ENCODE peak calls at places on chromosomes 11 and 22, in eight cellular contexts. D is tibial artery; X is Peyer's patch; E is CD8-positive, alpha-beta memory T cell; A is naive thymus-derived CD4-positive, alpha-beta T cell; W is HCT116; G is lung; B is colonic mucosa. F is an unnamed sample.
A peak's percentile ranks its signal among the peaks of the same experiment; 100 is the strongest.

GRCh38 chr22:38335077-38335476 is 17.8 kb upstream of the CSNK1E start:
- DNase-seq in B (no peak), G (no peak), E (no peak), W (no peak), A (no peak), D (no peak), X (no peak), F (no peak)

GRCh38 chr22:19937616-19938473 is 3.7 kb upstream of the COMT start:
- DNase-seq in B (no peak), D (no peak), W (no peak), X (no peak), E (no peak), G (no peak), A (no peak), F (no peak)

GRCh38 chr11:85759915-85760314 is 51.0 kb downstream of the SYTL2 start:
- DNase-seq in A (no peak), W (peak; percentile 34), X (no peak), B (no peak), D (no peak), G (no peak), E (no peak), F (no peak)

GRCh38 chr22:44711236-44711560 is 9.2 kb downstream of the PRR5 start:
- DNase-seq in D (no peak), G (no peak), B (no peak), A (no peak), X (no peak), W (no peak), E (no peak), F (no peak)

GRCh38 chr11:79488286-79488685 is 47.5 kb upstream of the TENM4 start:
- DNase-seq in D (no peak), G (no peak), X (no peak), A (no peak), B (no peak), E (no peak), W (no peak), F (no peak)

GRCh38 chr11:117641008-117641915 is 155.8 kb downstream of the DSCAML1 start:
- DNase-seq in D (no peak), W (no peak), E (no peak), B (no peak), G (no peak), A (no peak), X (no peak), F (no peak)

GRCh38 chr11:74721479-74721835 is 9.8 kb downstream of the CHRDL2 start:
- DNase-seq in W (no peak), A (no peak), D (no peak), X (no peak), G (no peak), E (no peak), B (no peak), F (no peak)

GRCh38 chr11:80297808-80298460 is 857.1 kb upstream of the TENM4 start:
- DNase-seq in E (no peak), W (no peak), X (no peak), A (no peak), D (no peak), G (no peak), B (no peak), F (no peak)

GRCh38 chr11:71991494-71991893 is 7.2 kb upstream of the IL18BP start:
- DNase-seq in E (no peak), G (no peak), B (no peak), W (no peak), D (no peak), A (no peak), X (no peak), F (no peak)

GRCh38 chr11:133896642-133897330 is 51.5 kb upstream of the SPATA19 start:
- DNase-seq in A (no peak), E (no peak), B (no peak), D (no peak), G (no peak), W (no peak), X (peak; percentile 12), F (no peak)

GRCh38 chr11:133897331-133897650 is 52.0 kb upstream of the SPATA19 start:
- DNase-seq in X (peak; percentile 34), A (no peak), B (no peak), E (no peak), W (no peak), G (no peak), D (no peak), F (no peak)

GRCh38 chr11:133894956-133895549 is 49.7 kb upstream of the SPATA19 start:
- DNase-seq in B (no peak), A (no peak), E (no peak), W (no peak), D (no peak), G (no peak), X (peak; percentile 9), F (no peak)

GRCh38 chr11:133895551-133895950 is 50.2 kb upstream of the SPATA19 start:
- DNase-seq in W (no peak), D (no peak), E (no peak), X (peak; percentile 19), B (no peak), A (no peak), G (no peak), F (no peak)

DNA sequence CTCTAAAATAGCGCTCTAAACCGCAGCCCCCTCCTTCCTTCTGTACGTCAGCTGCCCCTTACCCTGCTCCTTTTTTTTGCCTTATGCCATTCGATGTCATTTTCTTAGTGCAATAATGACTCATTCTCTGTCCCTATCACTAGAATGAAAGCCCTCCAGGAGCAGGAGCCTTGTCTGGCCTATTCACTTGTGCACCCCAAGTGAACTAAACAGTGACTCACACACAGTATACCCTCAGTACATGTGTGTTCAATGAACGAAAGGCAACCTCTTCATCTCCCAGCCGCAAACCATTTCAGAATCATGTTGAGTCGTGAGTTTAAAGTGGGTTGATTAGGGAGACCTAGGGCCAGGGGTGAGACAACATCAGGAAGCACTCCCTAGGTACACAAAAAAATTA is 50.7 kb upstream of the SPATA19 start:
- DNase-seq in G (no peak), W (no peak), A (no peak), E (no peak), B (no peak), X (no peak), D (no peak), F (no peak)
- H3K27ac ChIP-seq in G (no peak overlapping the region), W (no peak overlapping the region), A (no peak overlapping the region), E (no peak overlapping the region), B (no peak overlapping the region), X (no peak overlapping the region), D (no peak overlapping the region), F (no peak overlapping the region)

DNA sequence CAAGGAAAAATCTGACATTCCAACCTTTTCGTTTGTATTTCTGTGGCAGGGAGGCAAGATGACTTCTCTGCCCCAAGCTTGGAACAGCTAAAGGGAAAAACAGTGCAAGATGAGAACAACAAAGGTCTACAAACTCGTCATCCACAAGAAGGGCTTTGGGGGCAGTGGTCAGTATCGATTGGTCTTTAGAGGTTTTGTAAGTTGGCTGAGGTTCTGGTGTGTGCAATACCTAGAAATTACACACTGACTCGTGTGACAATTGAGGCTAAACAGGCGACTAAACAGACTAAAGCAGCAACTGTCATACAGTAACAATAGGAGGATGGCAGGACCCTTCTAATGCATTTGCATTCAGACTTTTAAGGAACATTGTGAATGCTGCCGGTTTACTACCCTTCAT is 994 bp downstream of the DEPDC5 start:
- DNase-seq in G (no peak), W (no peak), B (no peak), A (no peak), X (no peak), D (no peak), E (no peak), F (no peak)
- H3K4me3 ChIP-seq in G (no peak overlapping the region), W (peak overlapping the region; percentile 65), B (peak overlapping the region; percentile 82), A (peak overlapping the region; percentile 65), X (no peak overlapping the region), D (peak overlapping the region; percentile 83), E (peak overlapping the region; percentile 70), F (peak overlapping the region; percentile 90)

GRCh38 chr11:67288452-67289225 is 464 bp upstream of the ANKRD13D start:
- DNase-seq in B (peak; percentile 87), X (peak; percentile 87), D (peak; percentile 91), G (peak; percentile 92), W (peak; percentile 54), A (peak; percentile 85), E (peak; percentile 86), F (peak; percentile 91)
- H3K4me1 ChIP-seq in B (peaks cover 15% of the 10 kb centered on the region), X (peaks cover 4% of the 10 kb centered on the region), D (peaks cover 39% of the 10 kb centered on the region), G (no peaks in the 10 kb centered on the region), W (peaks cover 29% of the 10 kb centered on the region), A (peaks cover 54% of the 10 kb centered on the region), E (peaks cover 71% of the 10 kb centered on the region), F (peaks cover 73% of the 10 kb centered on the region)

GRCh38 chr11:8839306-8839956 is 71.6 kb upstream of the AKIP1 start:
- DNase-seq in D (no peak), W (no peak), X (no peak), G (no peak), A (no peak), E (no peak), B (no peak), F (no peak)
- H3K27ac ChIP-seq in D (no peak overlapping the region), W (no peak overlapping the region), X (no peak overlapping the region), G (peak overlapping the region; percentile 50), A (no peak overlapping the region), E (no peak overlapping the region), B (peak overlapping the region; percentile 60), F (no peak overlapping the region)

GRCh38 chr11:133661867-133662266 is 129.6 kb upstream of the OPCML start:
- DNase-seq in B (no peak), E (no peak), A (no peak), X (no peak), D (no peak), W (no peak), G (no peak), F (no peak)

GRCh38 chr11:133660202-133660568 is 127.9 kb upstream of the OPCML start:
- DNase-seq in A (no peak), D (no peak), W (no peak), X (no peak), G (no peak), E (no peak), B (no peak), F (no peak)

GRCh38 chr11:133663135-133663534 is 130.8 kb upstream of the OPCML start:
- DNase-seq in W (no peak), A (no peak), X (no peak), D (no peak), E (no peak), B (no peak), G (no peak), F (no peak)

GRCh38 chr11:133656100-133656635 is 123.9 kb upstream of the OPCML start:
- DNase-seq in X (no peak), B (no peak), E (no peak), A (no peak), W (no peak), D (no peak), G (no peak), F (no peak)

DNA sequence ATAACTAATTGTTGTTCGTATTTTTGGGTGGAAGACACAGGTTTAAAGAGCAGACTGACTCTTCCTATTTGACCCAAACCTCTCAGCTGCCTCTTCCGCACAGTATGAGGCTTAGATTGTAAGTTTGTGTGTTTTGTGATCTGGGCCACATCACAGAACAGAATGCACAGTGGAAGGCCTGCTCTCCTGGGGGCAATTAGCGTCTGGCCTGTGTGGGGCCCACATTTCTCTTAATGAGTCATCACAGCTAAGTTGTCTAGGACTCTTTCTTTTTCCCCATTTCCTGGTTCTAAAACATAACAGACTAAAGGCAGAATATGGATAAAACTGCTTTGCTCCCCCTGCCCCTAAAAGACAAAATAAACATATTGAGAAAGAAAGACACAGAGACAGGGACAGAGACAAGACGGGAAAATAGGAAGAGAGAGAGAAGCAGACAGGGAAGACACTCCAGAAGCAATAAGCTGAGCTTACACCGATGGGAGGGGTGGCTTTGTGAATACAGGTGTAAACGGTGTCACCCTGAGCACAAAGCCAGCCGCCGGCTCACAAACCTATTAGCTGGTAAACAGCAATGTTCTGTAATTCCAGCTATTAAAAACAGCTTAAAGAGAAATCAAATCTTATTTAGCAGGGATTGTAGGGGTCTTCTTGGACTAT is 127.4 kb upstream of the OPCML start:
- DNase-seq in W (no peak), E (no peak), D (no peak), A (no peak), B (no peak), G (no peak), X (no peak), F (no peak)
- H3K4me3 ChIP-seq in W (no peak overlapping the region), E (no peak overlapping the region), D (no peak overlapping the region), A (no peak overlapping the region), B (no peak overlapping the region), G (no peak overlapping the region), X (no peak overlapping the region), F (no peak overlapping the region)